ENCODE peak calls at places on chromosomes 12 and 14, in five cellular contexts. D, A, C, Q and X are unnamed samples.

GRCh38 chr14:76274324-76274723 is 101.6 kb upstream of the ESRRB start:
- DNase-seq in D (peak), A (no peak), C (no peak), Q (no peak), X (no peak)

GRCh38 chr12:95397566-95397965 is 76.4 kb upstream of the METAP2 start:
- DNase-seq in D (no peak), A (no peak), C (no peak), Q (no peak), X (no peak)

GRCh38 chr14:89902876-89903275 is 51.7 kb downstream of the EFCAB11 start:
- DNase-seq in D (no peak), A (no peak), C (no peak), Q (no peak), X (no peak)

GRCh38 chr14:29603721-29604120 is 323.9 kb downstream of the PRKD1 start:
- DNase-seq in D (no peak), A (no peak), C (no peak), Q (no peak), X (no peak)

GRCh38 chr12:125346361-125346760 is 281.1 kb downstream of the AACS start:
- DNase-seq in D (no peak), A (peak), C (no peak), Q (no peak), X (no peak)

GRCh38 chr12:54125950-54126695 is 62.7 kb downstream of the SMUG1 start:
- DNase-seq in D (peak), A (no peak), C (no peak), Q (peak), X (no peak)

GRCh38 chr12:117498880-117499279 is 137.5 kb upstream of the NOS1 start:
- DNase-seq in D (no peak), A (no peak), C (no peak), Q (no peak), X (no peak)

GRCh38 chr12:7303230-7303629 is 642 bp upstream of the ACSM4 start:
- DNase-seq in D (no peak), A (no peak), C (peak), Q (no peak), X (no peak)

GRCh38 chr12:121964813-121965643 is 46.6 kb downstream of the CFAP251 start:
- DNase-seq in D (no peak), A (no peak), C (peak), Q (no peak), X (no peak)

GRCh38 chr14:67228325-67228984 is 12.8 kb upstream of the PALS1 start:
- DNase-seq in D (no peak), A (no peak), C (no peak), Q (no peak), X (no peak)

GRCh38 chr12:57051011-57051410 is 1.1 kb upstream of the MYO1A start:
- DNase-seq in D (no peak), A (no peak), C (no peak), Q (no peak), X (no peak)

GRCh38 chr12:2845280-2845679 is 10.4 kb upstream of the NRIP2 start:
- DNase-seq in D (peak), A (no peak), C (peak), Q (no peak), X (no peak)

GRCh38 chr14:22905627-22906026 is 13.3 kb downstream of the RBM23 start:
- DNase-seq in D (peak), A (no peak), C (no peak), Q (no peak), X (no peak)

GRCh38 chr12:45351921-45352670 is 136.2 kb downstream of the ANO6 start:
- DNase-seq in D (no peak), A (no peak), C (no peak), Q (no peak), X (no peak)

GRCh38 chr14:94581127-94581999 is at the start of gene SERPINA5:
- DNase-seq in D (no peak), A (no peak), C (peak), Q (peak), X (no peak)

GRCh38 chr14:80621701-80622100 is 319.8 kb downstream of the CEP128 start:
- DNase-seq in D (no peak), A (no peak), C (peak), Q (no peak), X (peak)

GRCh38 chr14:103165323-103165722 is 42.1 kb downstream of the TNFAIP2 start:
- DNase-seq in D (no peak), A (no peak), C (no peak), Q (no peak), X (no peak)

GRCh38 chr14:91968280-91968679 is 20.8 kb upstream of the FBLN5 start:
- DNase-seq in D (no peak), A (no peak), C (no peak), Q (no peak), X (no peak)

GRCh38 chr14:99389171-99389826 is 91.4 kb downstream of the SETD3 start:
- DNase-seq in D (no peak), A (no peak), C (peak), Q (peak), X (peak)

GRCh38 chr14:75563931-75564330 is 14.5 kb upstream of the FLVCR2 start:
- DNase-seq in D (no peak), A (no peak), C (no peak), Q (no peak), X (no peak)

GRCh38 chr12:8906781-8907180 is 7.5 kb upstream of the PHC1 start:
- DNase-seq in D (no peak), A (no peak), C (no peak), Q (no peak), X (no peak)

GRCh38 chr12:8035440-8036010 is 3.0 kb downstream of the FOXJ2 start:
- DNase-seq in D (no peak), A (no peak), C (no peak), Q (no peak), X (no peak)

GRCh38 chr12:105948331-105948730 is 190.4 kb downstream of the NUAK1 start:
- DNase-seq in D (peak), A (no peak), C (peak), Q (no peak), X (no peak)

GRCh38 chr12:40662366-40662765 is 29.9 kb upstream of the CNTN1 start:
- DNase-seq in D (no peak), A (no peak), C (no peak), Q (no peak), X (no peak)

GRCh38 chr12:9094512-9095206 is 21.1 kb downstream of the A2M start:
- DNase-seq in D (no peak), A (no peak), C (no peak), Q (no peak), X (no peak)

GRCh38 chr12:52213541-52214420 is 19.3 kb upstream of the KRT7 start:
- DNase-seq in D (peak), A (peak), C (peak), Q (peak), X (peak)

GRCh38 chr14:57732886-57733285 is 133.0 kb downstream of the SLC35F4 start:
- DNase-seq in D (no peak), A (no peak), C (peak), Q (peak), X (no peak)

GRCh38 chr12:56382611-56383010 is 20.0 kb upstream of the APOF start:
- DNase-seq in D (no peak), A (no peak), C (no peak), Q (no peak), X (no peak)

GRCh38 chr12:98418357-98419075 is 96.9 kb upstream of the TMPO start:
- DNase-seq in D (peak), A (no peak), C (peak), Q (peak), X (peak)

GRCh38 chr12:58978717-58979116 is 58.4 kb upstream of the LRIG3 start:
- DNase-seq in D (no peak), A (no peak), C (no peak), Q (no peak), X (no peak)
- TF ChIP-seq CTCF in D (no peak), A (no peak), C (no peak), Q (no peak), X (no peak)

DNA sequence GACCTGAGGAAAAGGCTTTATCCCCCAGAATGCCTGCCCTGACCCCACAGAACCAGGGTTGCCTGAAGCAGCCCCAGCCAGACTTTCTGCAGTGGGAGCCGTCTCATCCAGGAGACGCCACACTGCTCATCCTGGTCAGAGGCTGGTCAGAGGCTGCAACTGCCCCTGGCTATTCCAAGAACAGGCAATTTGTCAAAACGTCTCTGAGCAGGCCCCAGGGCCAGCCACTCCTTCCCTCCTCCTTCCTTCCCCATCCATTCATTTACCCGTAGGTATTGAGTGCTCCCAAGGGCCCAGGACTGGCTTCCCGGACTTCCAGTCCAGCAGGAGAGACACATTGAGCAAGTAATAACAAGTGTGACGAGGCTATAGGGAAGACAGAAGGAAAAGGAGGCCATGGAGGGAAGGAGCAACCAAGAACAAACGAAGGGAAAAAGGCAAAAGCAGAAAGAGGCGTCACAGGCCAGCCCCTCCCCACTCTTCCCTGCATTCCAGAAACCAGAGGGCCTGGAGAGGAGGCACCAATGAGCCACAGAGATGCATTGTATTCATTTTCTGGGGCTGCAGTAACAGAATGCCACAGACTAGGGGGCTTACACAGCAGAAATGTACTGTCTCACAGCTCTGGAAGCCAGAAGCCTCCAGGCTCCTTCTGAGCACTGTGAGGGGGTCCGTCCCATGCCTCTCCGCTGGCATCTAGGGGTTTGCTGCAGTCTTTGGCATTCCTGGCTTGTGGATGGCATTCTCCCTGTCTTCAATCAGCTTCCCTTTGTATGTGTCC is 21.0 kb upstream of the CD9 start:
- DNase-seq in D (no peak), A (no peak), C (no peak), Q (no peak), X (no peak)
- TF ChIP-seq CTCF in D (no peak), A (no peak), C (peak), Q (no peak), X (no peak)

DNA sequence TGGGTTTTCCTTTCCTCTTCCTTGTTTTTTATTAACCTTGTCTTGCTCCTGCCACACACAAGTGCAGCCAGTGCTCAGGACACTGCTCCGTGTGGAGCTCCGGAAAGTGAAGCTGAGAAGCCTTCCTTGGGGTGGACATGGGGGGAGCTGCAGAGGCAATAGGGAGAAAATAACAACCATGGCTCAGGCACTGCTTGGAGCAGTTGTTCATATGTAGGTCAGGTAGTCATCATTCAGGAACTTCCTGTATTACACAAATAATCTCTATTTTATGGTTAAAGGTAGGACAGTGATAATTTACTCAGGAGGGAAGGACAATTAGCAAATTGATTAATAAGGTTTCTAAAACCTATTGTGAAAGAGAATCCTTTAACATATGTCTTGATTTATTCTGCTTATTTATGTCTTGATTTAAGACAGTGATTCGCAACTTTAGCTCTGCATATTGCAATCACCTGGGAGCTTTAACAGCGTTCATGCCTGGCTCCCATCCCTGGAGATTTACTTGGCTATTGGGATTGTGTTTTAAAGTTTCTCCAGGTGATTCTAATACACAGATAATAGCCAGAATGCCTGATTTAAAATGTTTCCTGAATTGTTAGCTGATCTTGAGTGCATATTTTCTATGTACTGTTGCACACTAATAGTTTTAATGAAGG is 92.1 kb downstream of the ETV6 start:
- DNase-seq in D (no peak), A (no peak), C (no peak), Q (no peak), X (no peak)
- TF ChIP-seq CTCF in D (no peak), A (no peak), C (no peak), Q (no peak), X (no peak)

GRCh38 chr12:97283297-97283696 is 179.3 kb upstream of the RMST start:
- DNase-seq in D (no peak), A (no peak), C (no peak), Q (no peak), X (no peak)
- TF ChIP-seq CTCF in D (no peak), A (peak), C (no peak), Q (no peak), X (peak)

GRCh38 chr14:32998433-32998832 is 59.8 kb downstream of the NPAS3 start:
- DNase-seq in D (no peak), A (no peak), C (peak), Q (no peak), X (no peak)
- TF ChIP-seq CTCF in D (peak), A (peak), C (peak), Q (no peak), X (no peak)

DNA sequence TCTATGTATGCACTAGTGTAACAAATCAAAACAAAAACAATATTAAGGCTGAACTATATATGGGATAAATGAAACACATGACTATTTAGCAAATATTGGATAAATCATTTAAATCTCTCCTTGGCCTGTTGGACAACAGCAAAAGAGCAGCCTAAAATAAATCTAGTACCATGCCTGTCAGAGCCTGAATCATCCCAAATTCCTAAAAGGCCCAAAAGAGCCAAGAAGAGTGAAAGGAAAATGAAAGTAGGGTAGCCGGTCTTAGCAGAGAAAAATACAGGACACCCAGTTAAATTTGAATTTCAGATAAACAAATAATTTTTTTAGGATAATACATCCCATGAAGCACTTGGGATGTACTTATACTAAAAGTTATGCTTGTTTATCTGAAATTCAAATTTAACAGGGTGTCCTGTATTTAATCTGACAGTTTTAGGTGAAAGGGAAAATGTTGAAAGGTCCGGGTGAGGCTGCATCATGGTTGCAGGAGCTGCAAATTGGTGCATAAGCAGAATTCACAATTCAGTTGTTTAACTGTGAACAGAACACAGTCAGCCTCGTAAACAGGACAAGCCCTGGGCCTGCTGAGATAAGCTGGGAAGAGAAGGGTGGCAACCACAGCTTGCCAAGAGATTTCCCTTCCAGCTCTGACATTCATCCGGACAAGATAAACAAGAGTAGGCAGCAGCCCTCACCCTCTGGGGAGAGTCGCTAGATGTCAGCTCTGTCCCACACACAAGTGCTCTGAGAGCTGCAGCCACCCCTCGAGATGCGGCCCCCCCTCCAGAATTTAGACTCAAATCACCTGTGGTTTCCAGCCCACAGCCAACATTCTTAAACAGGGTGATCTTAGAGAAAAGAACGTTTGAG is 30.3 kb downstream of the DMAC2L start:
- DNase-seq in D (peak), A (no peak), C (peak), Q (no peak), X (peak)
- TF ChIP-seq CTCF in D (no peak), A (no peak), C (peak), Q (no peak), X (peak)

GRCh38 chr12:49983892-49984291 is 11.1 kb downstream of the AQP6 start:
- DNase-seq in D (no peak), A (no peak), C (peak), Q (no peak), X (no peak)
- TF ChIP-seq CTCF in D (no peak), A (no peak), C (no peak), Q (no peak), X (no peak)

GRCh38 chr14:54691525-54692260 is 124.8 kb downstream of the SAMD4A start:
- DNase-seq in D (peak), A (peak), C (peak), Q (peak), X (peak)
- TF ChIP-seq CTCF in D (peak), A (peak), C (peak), Q (no peak), X (peak)